ENCODE peak calls at places on chromosomes 5 and 9, in five cellular contexts. R, G, T, O and S are unnamed samples.

GRCh38 chr5:59786271-59786805 is 107.2 kb downstream of the PDE4D start:
- DNase-seq in O (no peak), T (no peak), R (no peak), G (no peak), S (no peak)

GRCh38 chr5:149024477-149024876 is 38.4 kb downstream of the SH3TC2 start:
- DNase-seq in T (no peak), O (no peak), G (no peak), R (no peak), S (no peak)

GRCh38 chr5:74787424-74787823 is 20.4 kb downstream of the NSA2 start:
- DNase-seq in G (no peak), R (no peak), O (no peak), T (no peak), S (no peak)

GRCh38 chr5:82332889-82333619 is 54.9 kb upstream of the RPS23 start:
- DNase-seq in O (no peak), R (no peak), T (no peak), G (no peak), S (no peak)

GRCh38 chr5:53120165-53120564 is 10.6 kb upstream of the MOCS2 start:
- DNase-seq in G (no peak), R (no peak), O (no peak), T (no peak), S (no peak)

GRCh38 chr9:123753669-123754307 is 176.1 kb downstream of the DENND1A start:
- DNase-seq in T (no peak), R (no peak), G (no peak), O (no peak), S (no peak)

GRCh38 chr5:72634444-72634843 is 127.2 kb upstream of the ZNF366 start:
- DNase-seq in O (no peak), G (no peak), R (no peak), T (no peak), S (no peak)

GRCh38 chr9:35229066-35229778 is 67.4 kb downstream of the UNC13B start:
- DNase-seq in R (no peak), T (no peak), O (no peak), G (no peak), S (no peak)

GRCh38 chr5:166992874-166993722 is 1298.3 kb upstream of the WWC1 start:
- DNase-seq in G (no peak), T (no peak), O (peak), R (no peak), S (no peak)